ENCODE peak calls at places on chromosomes 16 and 17, in six cellular contexts. X is NCI-H1930, C is mucosa of gallbladder, Y is endothelial cell of umbilical vein, R is H7, M is MCF 10A. Q is an unnamed sample.

GRCh38 chr17:77404812-77405581 is 264.2 kb downstream of the SEC14L1 start:
- DNase-seq in X (no peak), R (no peak), C (peak), Y (peak), M (peak), Q (no peak)

GRCh38 chr17:14784997-14785696 is 480.0 kb downstream of the PMP22 start:
- DNase-seq in Y (no peak), R (no peak), M (peak), C (peak), X (no peak), Q (no peak)

GRCh38 chr16:55526448-55526847 is 17.6 kb downstream of the LPCAT2 start:
- DNase-seq in R (no peak), M (peak), C (no peak), X (no peak), Y (peak), Q (no peak)

GRCh38 chr17:79609175-79609589 is 1.7 kb downstream of the RBFOX3 start:
- DNase-seq in Y (no peak), X (no peak), C (no peak), M (no peak), R (no peak), Q (no peak)

GRCh38 chr17:39754958-39755549 is 17.3 kb downstream of the GRB7 start:
- DNase-seq in Y (no peak), R (peak), X (no peak), M (no peak), C (no peak), Q (no peak)

GRCh38 chr17:15266325-15266950 is 1.3 kb upstream of the PMP22 start:
- DNase-seq in Y (no peak), X (no peak), R (no peak), M (no peak), C (no peak), Q (no peak)

GRCh38 chr16:50267151-50267631 is 840 bp downstream of the ADCY7 start:
- DNase-seq in Y (no peak), X (no peak), M (no peak), C (no peak), R (peak), Q (no peak)

GRCh38 chr16:526181-527014 is 1.1 kb upstream of the CAPN15 start:
- DNase-seq in X (no peak), R (peak), C (no peak), M (peak), Y (no peak), Q (no peak)

GRCh38 chr17:67605259-67605912 is 112.3 kb upstream of the NOL11 start:
- DNase-seq in M (no peak), C (peak), R (no peak), Y (no peak), X (no peak), Q (no peak)

GRCh38 chr16:68839831-68840230 is 3.5 kb upstream of the TANGO6 start:
- DNase-seq in R (no peak), Y (no peak), M (no peak), X (no peak), C (no peak), Q (no peak)

GRCh38 chr17:40321502-40322416 is 12.8 kb downstream of the RARA start:
- DNase-seq in X (no peak), R (peak), Y (no peak), M (no peak), C (no peak), Q (no peak)

GRCh38 chr16:67000384-67001158 is 12.2 kb downstream of the CES4A start:
- DNase-seq in C (peak), M (peak), Y (peak), X (no peak), R (peak), Q (no peak)

GRCh38 chr16:57711-58110 is 4.1 kb downstream of the SNRNP25 start:
- DNase-seq in M (no peak), X (no peak), Y (no peak), C (no peak), R (no peak), Q (no peak)